ENCODE peak calls at places on chromosome 20, in five cellular contexts. C is neuronal stem cell; B is activated CD8-positive, alpha-beta memory T cell treated with anti-CD3 and anti-CD28 coated beads for 24 hours; R is naive thymus-derived CD8-positive, alpha-beta T cell; F is germinal center. G is an unnamed sample.

GRCh38 chr20:20184149-20184548 is 131.8 kb downstream of the CFAP61 start:
- DNase-seq in C (no peak), B (no peak), R (no peak), F (peak; percentile 23), G (no peak)

GRCh38 chr20:19335341-19335740 is 122.9 kb downstream of the SLC24A3 start:
- DNase-seq in C (no peak), B (no peak), R (no peak), F (no peak), G (no peak)

GRCh38 chr20:24608926-24609667 is 139.7 kb downstream of the SYNDIG1 start:
- DNase-seq in C (no peak), B (peak; percentile 7), R (no peak), F (peak; percentile 54), G (no peak)

GRCh38 chr20:58890073-58890453 is 37.5 kb downstream of the GNAS start:
- DNase-seq in C (no peak), B (no peak), R (no peak), F (no peak), G (no peak)

GRCh38 chr20:20915855-20916254 is 190.3 kb downstream of the LINC00237 start:
- DNase-seq in C (no peak), B (no peak), R (no peak), F (no peak), G (no peak)

GRCh38 chr20:56974499-56975250 is 291.8 kb downstream of the BMP7 start:
- DNase-seq in C (peak; percentile 81), B (no peak), R (no peak), F (peak; percentile 15), G (no peak)

GRCh38 chr20:18138639-18139583 is 1.2 kb downstream of the KAT14 start:
- DNase-seq in C (no peak), B (no peak), R (no peak), F (no peak), G (no peak)

GRCh38 chr20:46899619-46900018 is 5.0 kb downstream of the EYA2 start:
- DNase-seq in C (no peak), B (no peak), R (no peak), F (no peak), G (no peak)

GRCh38 chr20:14963262-14963663 is 625.9 kb upstream of the FLRT3 start:
- DNase-seq in C (no peak), B (no peak), R (no peak), F (no peak), G (peak; percentile 60)

GRCh38 chr20:12875510-12875909 is 133.3 kb upstream of the SPTLC3 start:
- DNase-seq in C (peak; percentile 5), B (no peak), R (no peak), F (no peak), G (no peak)

GRCh38 chr20:52484438-52484837 is 292.9 kb upstream of the ZFP64 start:
- DNase-seq in C (no peak), B (no peak), R (no peak), F (no peak), G (no peak)